ENCODE peak calls at places on chromosomes 7 and 10, in four cellular contexts. One of them, this sample, is unnamed.

GRCh38 chr7:100629117-100629711 is 12.1 kb downstream of the TFR2 start:
- DNase-seq in A549: peak
- DNase-seq in NB4: peak
- DNase-seq in K562: peak
- DNase-seq in this sample: no peak

GRCh38 chr10:117137911-117138642 is at the start of gene VAX1:
- DNase-seq in A549: peak
- DNase-seq in NB4: no peak
- DNase-seq in K562: no peak
- DNase-seq in this sample: no peak

GRCh38 chr7:30171753-30172447 is 37.1 kb downstream of the MTURN start:
- DNase-seq in A549: peak
- DNase-seq in NB4: no peak
- DNase-seq in K562: no peak
- DNase-seq in this sample: no peak

GRCh38 chr7:156450473-156450872 is 190.1 kb upstream of the RNF32 start:
- DNase-seq in A549: no peak
- DNase-seq in NB4: no peak
- DNase-seq in K562: no peak
- DNase-seq in this sample: no peak

GRCh38 chr7:23594879-23595604 is 2.1 kb upstream of the CCDC126 start:
- DNase-seq in A549: no peak
- DNase-seq in NB4: peak
- DNase-seq in K562: no peak
- DNase-seq in this sample: peak

GRCh38 chr7:77855371-77856083 is 57.0 kb downstream of the PHTF2 start:
- DNase-seq in A549: no peak
- DNase-seq in NB4: no peak
- DNase-seq in K562: peak
- DNase-seq in this sample: no peak

GRCh38 chr7:129862672-129863071 is 90.1 kb downstream of the UBE2H start:
- DNase-seq in A549: no peak
- DNase-seq in NB4: no peak
- DNase-seq in K562: no peak
- DNase-seq in this sample: no peak

GRCh38 chr10:124211921-124212320 is 118.5 kb upstream of the CHST15 start:
- DNase-seq in A549: no peak
- DNase-seq in NB4: no peak
- DNase-seq in K562: no peak
- DNase-seq in this sample: no peak

GRCh38 chr7:63024446-63024845 is 974.2 kb upstream of the ZNF722 start:
- DNase-seq in A549: no peak
- DNase-seq in NB4: no peak
- DNase-seq in K562: no peak
- DNase-seq in this sample: no peak

GRCh38 chr7:70266186-70266585 is 667.9 kb downstream of the AUTS2 start:
- DNase-seq in A549: no peak
- DNase-seq in NB4: no peak
- DNase-seq in K562: no peak
- DNase-seq in this sample: no peak

GRCh38 chr7:132650498-132650897 is 74.2 kb upstream of the PLXNA4 start:
- DNase-seq in A549: peak
- DNase-seq in NB4: no peak
- DNase-seq in K562: no peak
- DNase-seq in this sample: no peak

GRCh38 chr10:60099998-60100747 is 193.8 kb upstream of the CCDC6 start:
- DNase-seq in A549: peak
- DNase-seq in NB4: peak
- DNase-seq in K562: peak
- DNase-seq in this sample: peak

GRCh38 chr10:56068473-56069263 is 292.4 kb downstream of the ZWINT start:
- DNase-seq in A549: no peak
- DNase-seq in NB4: no peak
- DNase-seq in K562: no peak
- DNase-seq in this sample: no peak

GRCh38 chr7:151274376-151274760 is 25.9 kb upstream of the SMARCD3 start:
- DNase-seq in A549: no peak
- DNase-seq in NB4: no peak
- DNase-seq in K562: no peak
- DNase-seq in this sample: no peak

GRCh38 chr7:129295015-129295423 is 70.2 kb downstream of the AHCYL2 start:
- DNase-seq in A549: no peak
- DNase-seq in NB4: peak
- DNase-seq in K562: no peak
- DNase-seq in this sample: no peak

GRCh38 chr10:75655791-75656451 is 224.5 kb downstream of the LRMDA start:
- DNase-seq in A549: no peak
- DNase-seq in NB4: no peak
- DNase-seq in K562: no peak
- DNase-seq in this sample: peak

GRCh38 chr10:117339569-117339968 is 35.7 kb downstream of the PDZD8 start:
- DNase-seq in A549: no peak
- DNase-seq in NB4: no peak
- DNase-seq in K562: no peak
- DNase-seq in this sample: no peak

GRCh38 chr7:128854396-128854795 is 8.3 kb upstream of the ATP6V1F start:
- DNase-seq in A549: no peak
- DNase-seq in NB4: no peak
- DNase-seq in K562: no peak
- DNase-seq in this sample: no peak

GRCh38 chr7:121278120-121279021 is 50.4 kb upstream of the WNT16 start:
- DNase-seq in A549: no peak
- DNase-seq in NB4: no peak
- DNase-seq in K562: no peak
- DNase-seq in this sample: no peak

GRCh38 chr10:72076756-72077155 is 11.6 kb downstream of the SPOCK2 start:
- DNase-seq in A549: no peak
- DNase-seq in NB4: no peak
- DNase-seq in K562: no peak
- DNase-seq in this sample: no peak

GRCh38 chr7:35491233-35491632 is 203.7 kb downstream of the HERPUD2 start:
- DNase-seq in A549: no peak
- DNase-seq in NB4: no peak
- DNase-seq in K562: no peak
- DNase-seq in this sample: no peak

GRCh38 chr7:55483061-55483460 is 89.2 kb downstream of the VOPP1 start:
- DNase-seq in A549: no peak
- DNase-seq in NB4: no peak
- DNase-seq in K562: no peak
- DNase-seq in this sample: no peak

GRCh38 chr10:9004736-9005135 is 950.2 kb downstream of the GATA3 start:
- DNase-seq in A549: no peak
- DNase-seq in NB4: no peak
- DNase-seq in K562: no peak
- DNase-seq in this sample: no peak

GRCh38 chr10:32949221-32949678 is 8.8 kb downstream of the ITGB1 start:
- DNase-seq in A549: no peak
- DNase-seq in NB4: no peak
- DNase-seq in K562: no peak
- DNase-seq in this sample: no peak

GRCh38 chr10:90181251-90181691 is 479.9 kb downstream of the KIF20B start:
- DNase-seq in A549: no peak
- DNase-seq in NB4: no peak
- DNase-seq in K562: no peak
- DNase-seq in this sample: no peak

GRCh38 chr7:128812514-128813168 is 17.6 kb upstream of the FLNC start:
- DNase-seq in A549: no peak
- DNase-seq in NB4: peak
- DNase-seq in K562: peak
- DNase-seq in this sample: no peak

GRCh38 chr7:112930787-112931186 is 140.6 kb upstream of the TMEM168 start:
- DNase-seq in A549: no peak
- DNase-seq in NB4: peak
- DNase-seq in K562: no peak
- DNase-seq in this sample: peak

GRCh38 chr10:13961096-13961495 is 369.6 kb downstream of the FRMD4A start:
- DNase-seq in A549: no peak
- DNase-seq in NB4: no peak
- DNase-seq in K562: no peak
- DNase-seq in this sample: no peak

GRCh38 chr10:3006093-3006492 is 61.3 kb upstream of the PFKP start:
- DNase-seq in A549: no peak
- DNase-seq in NB4: no peak
- DNase-seq in K562: no peak
- DNase-seq in this sample: no peak

GRCh38 chr10:80443531-80443974 is 10.6 kb upstream of the TSPAN14 start:
- DNase-seq in A549: peak
- DNase-seq in NB4: peak
- DNase-seq in K562: peak
- DNase-seq in this sample: peak

GRCh38 chr7:110397927-110398660 is 692.8 kb upstream of the LRRN3 start:
- DNase-seq in A549: peak
- DNase-seq in NB4: no peak
- DNase-seq in K562: no peak
- DNase-seq in this sample: no peak

GRCh38 chr10:67224553-67224952 is 298.7 kb downstream of the LRRTM3 start:
- DNase-seq in A549: no peak
- DNase-seq in NB4: no peak
- DNase-seq in K562: no peak
- DNase-seq in this sample: no peak

GRCh38 chr10:78134919-78135318 is 101.3 kb downstream of the RPS24 start:
- DNase-seq in A549: peak
- DNase-seq in NB4: no peak
- DNase-seq in K562: peak
- DNase-seq in this sample: no peak

GRCh38 chr7:137508437-137509175 is 165.1 kb upstream of the PTN start:
- DNase-seq in A549: no peak
- DNase-seq in NB4: no peak
- DNase-seq in K562: no peak
- DNase-seq in this sample: no peak

GRCh38 chr10:86372119-86372784 is 5.7 kb upstream of the GRID1 start:
- DNase-seq in A549: no peak
- DNase-seq in NB4: no peak
- DNase-seq in K562: no peak
- DNase-seq in this sample: no peak

GRCh38 chr7:5377816-5378215 is 45.8 kb downstream of the TNRC18 start:
- DNase-seq in A549: no peak
- DNase-seq in NB4: no peak
- DNase-seq in K562: no peak
- DNase-seq in this sample: no peak

DNA sequence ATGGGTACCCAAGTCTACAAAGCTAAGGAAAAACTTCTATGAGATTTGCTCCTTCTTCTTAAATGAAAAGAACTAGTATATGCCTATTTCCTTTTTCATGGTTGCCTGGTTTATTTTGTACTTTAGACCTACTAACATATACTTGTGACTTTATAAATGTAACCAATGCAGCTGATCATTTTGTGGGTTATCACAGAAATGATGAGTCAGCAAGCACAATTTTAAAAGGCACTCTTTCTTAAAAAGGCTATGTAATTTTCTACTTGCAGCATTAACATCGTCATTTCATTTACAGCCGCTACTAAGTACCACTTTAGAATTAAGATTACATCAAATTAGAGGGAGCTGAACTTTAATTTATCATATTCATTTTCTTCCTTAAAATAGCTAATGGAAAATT is 13.6 kb downstream of the NEBL start:
- DNase-seq in A549: no peak
- DNase-seq in NB4: no peak
- DNase-seq in K562: no peak
- DNase-seq in this sample: no peak
- TF ChIP-seq MYC in A549: no peak
- TF ChIP-seq MYC in NB4: no peak
- TF ChIP-seq MYC in K562: no peak
- TF ChIP-seq MYC in this sample: no peak

GRCh38 chr7:1691601-1692499 is 21.8 kb downstream of the ELFN1 start:
- DNase-seq in A549: no peak
- DNase-seq in NB4: no peak
- DNase-seq in K562: no peak
- DNase-seq in this sample: no peak
- TF ChIP-seq MYC in A549: no peak
- TF ChIP-seq MYC in NB4: no peak
- TF ChIP-seq MYC in K562: no peak
- TF ChIP-seq MYC in this sample: no peak

GRCh38 chr7:106562711-106563366 is 98.1 kb downstream of the CCDC71L start:
- DNase-seq in A549: no peak
- DNase-seq in NB4: no peak
- DNase-seq in K562: no peak
- DNase-seq in this sample: no peak
- TF ChIP-seq MYC in A549: no peak
- TF ChIP-seq MYC in NB4: no peak
- TF ChIP-seq MYC in K562: no peak
- TF ChIP-seq MYC in this sample: no peak

DNA sequence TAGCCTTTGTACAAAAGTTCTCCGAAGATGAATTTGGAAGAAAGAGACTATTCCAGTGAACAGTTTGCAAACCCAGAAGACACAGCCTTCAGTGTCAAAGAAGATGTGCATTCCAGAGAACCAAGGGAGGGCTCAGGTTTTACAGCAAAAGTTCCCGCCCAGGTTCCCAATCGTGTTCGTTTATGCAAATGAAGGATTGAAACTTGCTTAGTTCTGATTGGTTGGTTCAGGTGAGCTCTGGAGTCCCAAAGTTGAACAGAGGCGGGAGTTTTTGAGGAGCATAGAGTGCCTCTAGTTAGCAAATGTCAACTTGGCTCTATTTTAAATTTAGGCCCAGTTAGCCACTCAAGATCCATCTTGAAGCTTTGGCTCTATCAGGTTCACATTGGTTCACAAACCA is 51.3 kb downstream of the TMEM270 start:
- DNase-seq in A549: no peak
- DNase-seq in NB4: no peak
- DNase-seq in K562: no peak
- DNase-seq in this sample: no peak
- TF ChIP-seq MYC in A549: no peak
- TF ChIP-seq MYC in NB4: no peak
- TF ChIP-seq MYC in K562: no peak
- TF ChIP-seq MYC in this sample: no peak

DNA sequence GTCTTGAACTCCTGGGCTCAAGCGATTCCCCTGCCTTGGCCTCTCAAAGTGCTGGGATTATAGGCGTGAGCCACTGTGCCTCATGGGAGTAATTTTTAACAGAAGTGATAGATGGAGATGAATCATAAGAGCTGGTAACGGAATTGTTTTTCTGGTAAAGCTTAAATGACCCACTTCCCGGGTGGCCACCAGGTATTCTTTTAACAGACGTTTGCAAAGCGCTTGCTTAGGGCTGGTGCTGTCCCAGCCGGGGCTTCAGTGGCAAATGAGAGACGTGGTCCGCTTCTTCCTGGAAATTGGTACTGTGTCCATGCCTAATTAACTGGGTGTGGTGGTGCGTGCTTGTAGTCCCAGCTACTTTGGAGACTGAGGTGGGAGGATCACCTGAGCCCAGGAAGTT is 23.5 kb downstream of the CAMK1D start:
- DNase-seq in A549: no peak
- DNase-seq in NB4: no peak
- DNase-seq in K562: no peak
- DNase-seq in this sample: no peak
- TF ChIP-seq MYC in A549: no peak
- TF ChIP-seq MYC in NB4: no peak
- TF ChIP-seq MYC in K562: no peak
- TF ChIP-seq MYC in this sample: no peak